ENCODE peak calls at places on chromosomes 11 and 22, in eight cellular contexts. One of them, this sample, is unnamed.
A peak's percentile ranks its signal among the peaks of the same experiment; 100 is the strongest.

GRCh38 chr11:128963744-128964340 is 21.2 kb upstream of the TP53AIP1 start:
- DNase-seq in omental fat pad: no peak
- DNase-seq in GM13977: no peak
- DNase-seq in thoracic aorta: no peak
- DNase-seq in neural crest cell: no peak
- DNase-seq in GM20000: no peak
- DNase-seq in GM10248: no peak
- DNase-seq in fibroblast of the aortic adventitia: no peak
- DNase-seq in this sample: no peak

GRCh38 chr22:35085621-35086020 is 19.7 kb downstream of the ISX start:
- DNase-seq in omental fat pad: no peak
- DNase-seq in GM13977: no peak
- DNase-seq in thoracic aorta: no peak
- DNase-seq in neural crest cell: no peak
- DNase-seq in GM20000: no peak
- DNase-seq in GM10248: no peak
- DNase-seq in fibroblast of the aortic adventitia: no peak
- DNase-seq in this sample: no peak

GRCh38 chr11:125494987-125495725 is 909 bp downstream of the FEZ1 start:
- DNase-seq in omental fat pad: no peak
- DNase-seq in GM13977: peak; percentile 44
- DNase-seq in thoracic aorta: peak; percentile 15
- DNase-seq in neural crest cell: peak; percentile 36
- DNase-seq in GM20000: peak; percentile 61
- DNase-seq in GM10248: peak; percentile 37
- DNase-seq in fibroblast of the aortic adventitia: peak; percentile 52
- DNase-seq in this sample: no peak

GRCh38 chr11:5367461-5368074 is 16.0 kb upstream of the OR51M1 start:
- DNase-seq in omental fat pad: no peak
- DNase-seq in GM13977: no peak
- DNase-seq in thoracic aorta: no peak
- DNase-seq in neural crest cell: no peak
- DNase-seq in GM20000: no peak
- DNase-seq in GM10248: no peak
- DNase-seq in fibroblast of the aortic adventitia: peak; percentile 97
- DNase-seq in this sample: no peak

GRCh38 chr11:11510939-11511338 is 110.9 kb downstream of the GALNT18 start:
- DNase-seq in omental fat pad: no peak
- DNase-seq in GM13977: no peak
- DNase-seq in thoracic aorta: no peak
- DNase-seq in neural crest cell: no peak
- DNase-seq in GM20000: no peak
- DNase-seq in GM10248: no peak
- DNase-seq in fibroblast of the aortic adventitia: no peak
- DNase-seq in this sample: no peak

GRCh38 chr11:72725731-72726042 is 26.5 kb downstream of the ARAP1 start:
- DNase-seq in omental fat pad: no peak
- DNase-seq in GM13977: no peak
- DNase-seq in thoracic aorta: no peak
- DNase-seq in neural crest cell: no peak
- DNase-seq in GM20000: no peak
- DNase-seq in GM10248: no peak
- DNase-seq in fibroblast of the aortic adventitia: no peak
- DNase-seq in this sample: no peak

GRCh38 chr11:86632499-86633269 is 39.7 kb downstream of the ME3 start:
- DNase-seq in omental fat pad: no peak
- DNase-seq in GM13977: no peak
- DNase-seq in thoracic aorta: peak; percentile 24
- DNase-seq in neural crest cell: no peak
- DNase-seq in GM20000: no peak
- DNase-seq in GM10248: no peak
- DNase-seq in fibroblast of the aortic adventitia: peak; percentile 85
- DNase-seq in this sample: no peak

GRCh38 chr11:23359297-23359696 is 499.0 kb upstream of the CCDC179 start:
- DNase-seq in omental fat pad: no peak
- DNase-seq in GM13977: no peak
- DNase-seq in thoracic aorta: no peak
- DNase-seq in neural crest cell: no peak
- DNase-seq in GM20000: no peak
- DNase-seq in GM10248: no peak
- DNase-seq in fibroblast of the aortic adventitia: peak; percentile 56
- DNase-seq in this sample: no peak

GRCh38 chr11:120357620-120358019 is 21.4 kb downstream of the ARHGEF12 start:
- DNase-seq in omental fat pad: no peak
- DNase-seq in GM13977: no peak
- DNase-seq in thoracic aorta: no peak
- DNase-seq in neural crest cell: no peak
- DNase-seq in GM20000: no peak
- DNase-seq in GM10248: no peak
- DNase-seq in fibroblast of the aortic adventitia: no peak
- DNase-seq in this sample: no peak

GRCh38 chr11:27233654-27234042 is 129.4 kb downstream of the CCDC34 start:
- DNase-seq in omental fat pad: no peak
- DNase-seq in GM13977: no peak
- DNase-seq in thoracic aorta: no peak
- DNase-seq in neural crest cell: no peak
- DNase-seq in GM20000: no peak
- DNase-seq in GM10248: no peak
- DNase-seq in fibroblast of the aortic adventitia: no peak
- DNase-seq in this sample: no peak

GRCh38 chr11:130037058-130037457 is 32.6 kb upstream of the APLP2 start:
- DNase-seq in omental fat pad: no peak
- DNase-seq in GM13977: no peak
- DNase-seq in thoracic aorta: no peak
- DNase-seq in neural crest cell: no peak
- DNase-seq in GM20000: no peak
- DNase-seq in GM10248: no peak
- DNase-seq in fibroblast of the aortic adventitia: peak; percentile 72
- DNase-seq in this sample: no peak

GRCh38 chr11:37788141-37788877 is 1190.3 kb upstream of the RAG2 start:
- DNase-seq in omental fat pad: no peak
- DNase-seq in GM13977: no peak
- DNase-seq in thoracic aorta: no peak
- DNase-seq in neural crest cell: no peak
- DNase-seq in GM20000: no peak
- DNase-seq in GM10248: no peak
- DNase-seq in fibroblast of the aortic adventitia: peak; percentile 69
- DNase-seq in this sample: no peak

GRCh38 chr11:75240381-75241035 is at the start of gene TPBGL:
- DNase-seq in omental fat pad: no peak
- DNase-seq in GM13977: peak; percentile 35
- DNase-seq in thoracic aorta: no peak
- DNase-seq in neural crest cell: peak; percentile 21
- DNase-seq in GM20000: peak; percentile 59
- DNase-seq in GM10248: no peak
- DNase-seq in fibroblast of the aortic adventitia: no peak
- DNase-seq in this sample: peak; percentile 71

GRCh38 chr11:122743949-122744876 is 88.7 kb downstream of the UBASH3B start:
- DNase-seq in omental fat pad: no peak
- DNase-seq in GM13977: peak; percentile 54
- DNase-seq in thoracic aorta: no peak
- DNase-seq in neural crest cell: no peak
- DNase-seq in GM20000: peak; percentile 71
- DNase-seq in GM10248: peak; percentile 72
- DNase-seq in fibroblast of the aortic adventitia: no peak
- DNase-seq in this sample: no peak

GRCh38 chr22:46336119-46337078 is 885 bp downstream of the TRMU start:
- DNase-seq in omental fat pad: no peak
- DNase-seq in GM13977: no peak
- DNase-seq in thoracic aorta: no peak
- DNase-seq in neural crest cell: no peak
- DNase-seq in GM20000: no peak
- DNase-seq in GM10248: no peak
- DNase-seq in fibroblast of the aortic adventitia: peak; percentile 10
- DNase-seq in this sample: no peak

GRCh38 chr11:72609045-72609444 is 65.2 kb downstream of the PDE2A start:
- DNase-seq in omental fat pad: no peak
- DNase-seq in GM13977: peak; percentile 56
- DNase-seq in thoracic aorta: no peak
- DNase-seq in neural crest cell: no peak
- DNase-seq in GM20000: no peak
- DNase-seq in GM10248: peak; percentile 45
- DNase-seq in fibroblast of the aortic adventitia: peak; percentile 47
- DNase-seq in this sample: no peak

DNA sequence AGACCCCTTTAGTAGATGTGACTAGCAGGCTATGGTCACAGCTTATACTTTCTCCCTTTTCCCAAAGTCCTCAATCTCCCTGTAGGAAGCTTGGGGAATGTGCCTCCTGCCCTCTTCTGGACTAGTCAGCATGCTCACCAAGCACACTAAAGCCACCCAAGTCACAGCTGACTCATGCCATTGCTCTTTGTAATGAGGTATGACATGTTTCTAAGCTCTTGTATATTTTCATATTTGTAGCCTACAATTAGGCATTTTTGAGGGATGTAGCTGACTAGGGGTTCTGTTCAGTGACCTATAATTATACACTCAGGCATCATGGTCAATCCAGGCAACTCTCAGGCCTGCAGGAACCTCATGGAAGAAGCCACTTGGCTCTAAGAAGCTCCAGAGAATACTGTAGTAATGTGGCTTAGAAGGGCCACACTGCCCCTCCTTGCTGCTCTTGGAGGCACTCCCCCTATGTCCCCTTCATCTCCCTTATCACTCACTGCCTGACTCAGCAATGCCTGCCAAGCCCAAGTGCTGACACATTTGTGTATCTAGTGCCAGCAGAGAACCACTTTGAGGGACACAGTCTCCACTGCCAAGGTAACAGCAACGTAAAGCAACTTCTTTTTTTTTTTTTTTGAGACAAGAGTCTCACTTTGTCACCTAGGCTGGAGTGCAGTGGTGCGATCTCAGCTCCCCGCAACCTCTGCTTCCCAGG is 86.2 kb downstream of the RPL27A start:
- DNase-seq in omental fat pad: no peak
- DNase-seq in GM13977: no peak
- DNase-seq in thoracic aorta: peak; percentile 62
- DNase-seq in neural crest cell: no peak
- DNase-seq in GM20000: no peak
- DNase-seq in GM10248: no peak
- DNase-seq in fibroblast of the aortic adventitia: peak; percentile 69
- DNase-seq in this sample: no peak
- TF ChIP-seq CTCF in omental fat pad: no peak
- TF ChIP-seq CTCF in GM13977: no peak
- TF ChIP-seq CTCF in thoracic aorta: peak; percentile 29
- TF ChIP-seq CTCF in neural crest cell: no peak
- TF ChIP-seq CTCF in GM20000: no peak
- TF ChIP-seq CTCF in GM10248: no peak
- TF ChIP-seq CTCF in fibroblast of the aortic adventitia: peak; percentile 47
- TF ChIP-seq CTCF in this sample: peak; percentile 72

GRCh38 chr11:1870721-1871466 is 18.0 kb downstream of the LSP1 start:
- DNase-seq in omental fat pad: no peak
- DNase-seq in GM13977: no peak
- DNase-seq in thoracic aorta: no peak
- DNase-seq in neural crest cell: no peak
- DNase-seq in GM20000: no peak
- DNase-seq in GM10248: no peak
- DNase-seq in fibroblast of the aortic adventitia: peak; percentile 25
- DNase-seq in this sample: no peak

GRCh38 chr11:1868636-1869291 is 15.9 kb downstream of the LSP1 start:
- DNase-seq in omental fat pad: no peak
- DNase-seq in GM13977: no peak
- DNase-seq in thoracic aorta: no peak
- DNase-seq in neural crest cell: no peak
- DNase-seq in GM20000: no peak
- DNase-seq in GM10248: no peak
- DNase-seq in fibroblast of the aortic adventitia: no peak
- DNase-seq in this sample: no peak

GRCh38 chr11:1870326-1870696 is 17.4 kb downstream of the LSP1 start:
- DNase-seq in omental fat pad: no peak
- DNase-seq in GM13977: no peak
- DNase-seq in thoracic aorta: no peak
- DNase-seq in neural crest cell: no peak
- DNase-seq in GM20000: no peak
- DNase-seq in GM10248: no peak
- DNase-seq in fibroblast of the aortic adventitia: no peak
- DNase-seq in this sample: no peak

GRCh38 chr11:1868056-1868635 is 15.3 kb downstream of the LSP1 start:
- DNase-seq in omental fat pad: no peak
- DNase-seq in GM13977: no peak
- DNase-seq in thoracic aorta: no peak
- DNase-seq in neural crest cell: no peak
- DNase-seq in GM20000: no peak
- DNase-seq in GM10248: no peak
- DNase-seq in fibroblast of the aortic adventitia: no peak
- DNase-seq in this sample: no peak

GRCh38 chr11:1869427-1870325 is 16.8 kb downstream of the LSP1 start:
- DNase-seq in omental fat pad: no peak
- DNase-seq in GM13977: no peak
- DNase-seq in thoracic aorta: no peak
- DNase-seq in neural crest cell: no peak
- DNase-seq in GM20000: no peak
- DNase-seq in GM10248: no peak
- DNase-seq in fibroblast of the aortic adventitia: peak; percentile 24
- DNase-seq in this sample: no peak
- TF ChIP-seq CTCF in omental fat pad: no peak
- TF ChIP-seq CTCF in GM13977: no peak
- TF ChIP-seq CTCF in thoracic aorta: no peak
- TF ChIP-seq CTCF in neural crest cell: no peak
- TF ChIP-seq CTCF in GM20000: no peak
- TF ChIP-seq CTCF in GM10248: no peak
- TF ChIP-seq CTCF in fibroblast of the aortic adventitia: peak; percentile 67
- TF ChIP-seq CTCF in this sample: no peak

GRCh38 chr11:78916759-78917158 is 342.1 kb upstream of the NARS2 start:
- DNase-seq in omental fat pad: no peak
- DNase-seq in GM13977: no peak
- DNase-seq in thoracic aorta: no peak
- DNase-seq in neural crest cell: no peak
- DNase-seq in GM20000: no peak
- DNase-seq in GM10248: no peak
- DNase-seq in fibroblast of the aortic adventitia: no peak
- DNase-seq in this sample: no peak
- TF ChIP-seq CTCF in omental fat pad: no peak
- TF ChIP-seq CTCF in GM13977: no peak
- TF ChIP-seq CTCF in thoracic aorta: no peak
- TF ChIP-seq CTCF in neural crest cell: no peak
- TF ChIP-seq CTCF in GM20000: no peak
- TF ChIP-seq CTCF in GM10248: no peak
- TF ChIP-seq CTCF in fibroblast of the aortic adventitia: peak; percentile 19
- TF ChIP-seq CTCF in this sample: peak; percentile 56

DNA sequence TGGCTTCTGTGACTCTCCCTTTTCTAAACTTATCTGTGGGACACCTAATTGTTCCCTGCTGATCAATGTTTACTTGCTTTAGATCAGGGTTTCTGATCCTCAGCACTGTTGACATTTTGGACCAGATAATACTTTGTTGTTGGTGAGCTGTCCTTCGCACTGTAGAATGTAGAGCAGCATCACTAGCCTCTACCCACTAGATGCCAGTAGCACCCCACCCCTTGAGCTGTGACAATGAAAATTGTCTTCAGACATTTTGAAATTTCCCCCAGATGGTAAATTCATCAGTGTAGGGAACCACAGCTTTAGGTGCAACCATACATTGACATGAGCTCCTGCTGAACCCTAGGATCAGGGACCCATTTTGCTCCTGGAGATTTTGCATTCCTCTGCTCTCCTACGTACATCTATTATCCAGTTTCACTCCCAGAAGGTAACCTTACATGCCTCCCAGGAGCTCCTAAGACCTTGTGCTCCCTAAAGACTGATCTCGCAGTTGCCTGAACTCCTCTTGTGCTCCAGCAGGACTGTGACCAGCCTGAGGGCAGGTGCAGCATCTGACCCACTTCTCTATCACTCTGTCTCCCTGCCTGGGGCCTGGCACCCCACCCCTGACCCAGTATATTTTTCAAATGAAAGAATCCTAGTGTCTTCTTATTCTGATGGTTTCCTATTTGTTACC is 107.8 kb downstream of the FAR1 start:
- DNase-seq in omental fat pad: no peak
- DNase-seq in GM13977: no peak
- DNase-seq in thoracic aorta: no peak
- DNase-seq in neural crest cell: no peak
- DNase-seq in GM20000: no peak
- DNase-seq in GM10248: no peak
- DNase-seq in fibroblast of the aortic adventitia: no peak
- DNase-seq in this sample: no peak
- TF ChIP-seq CTCF in omental fat pad: no peak
- TF ChIP-seq CTCF in GM13977: no peak
- TF ChIP-seq CTCF in thoracic aorta: no peak
- TF ChIP-seq CTCF in neural crest cell: peak; percentile 21
- TF ChIP-seq CTCF in GM20000: no peak
- TF ChIP-seq CTCF in GM10248: no peak
- TF ChIP-seq CTCF in fibroblast of the aortic adventitia: no peak
- TF ChIP-seq CTCF in this sample: peak; percentile 21

This sample was measured in chondrocyte.